ENCODE peak calls at places on chromosomes 5 and 9, in seven cellular contexts. N, M, Y, Q, H, W and Z are unnamed samples.

GRCh38 chr9:128099932-128100491 is 27.5 kb downstream of the PTGES2 start:
- DNase-seq in N (no peak), M (no peak), Y (no peak), Q (no peak), H (no peak), W (no peak), Z (no peak)

GRCh38 chr5:2801602-2802525 is 50.4 kb upstream of the IRX2 start:
- DNase-seq in N (no peak), M (no peak), Y (no peak), Q (no peak), H (no peak), W (no peak), Z (no peak)

GRCh38 chr5:115549154-115549553 is 4.6 kb upstream of the FEM1C start:
- DNase-seq in N (no peak), M (no peak), Y (no peak), Q (no peak), H (no peak), W (no peak), Z (no peak)

GRCh38 chr5:31469886-31470285 is 62.0 kb downstream of the DROSHA start:
- DNase-seq in N (no peak), M (no peak), Y (peak; percentile 5), Q (no peak), H (no peak), W (no peak), Z (no peak)

GRCh38 chr9:34522971-34523797 is at the start of gene ENHO:
- DNase-seq in N (peak; percentile 55), M (peak; percentile 81), Y (peak; percentile 25), Q (peak; percentile 72), H (peak; percentile 96), W (peak; percentile 89), Z (peak; percentile 79)

GRCh38 chr9:21294904-21295538 is 10.1 kb downstream of the IFNA5 start:
- DNase-seq in N (no peak), M (no peak), Y (no peak), Q (no peak), H (no peak), W (no peak), Z (no peak)

GRCh38 chr5:10505517-10506095 is 58.3 kb upstream of the ANKRD33B start:
- DNase-seq in N (no peak), M (no peak), Y (no peak), Q (no peak), H (no peak), W (no peak), Z (no peak)

GRCh38 chr9:83430681-83431080 is 107.5 kb downstream of the FRMD3 start:
- DNase-seq in N (no peak), M (no peak), Y (no peak), Q (no peak), H (no peak), W (no peak), Z (no peak)

GRCh38 chr5:82735160-82735789 is 341.9 kb downstream of the TMEM167A start:
- DNase-seq in N (no peak), M (no peak), Y (no peak), Q (peak; percentile 4), H (no peak), W (no peak), Z (no peak)

GRCh38 chr9:27086818-27087680 is 22.0 kb upstream of the TEK start:
- DNase-seq in N (no peak), M (no peak), Y (peak; percentile 25), Q (no peak), H (no peak), W (no peak), Z (peak; percentile 26)

GRCh38 chr5:173793677-173794570 is 94.2 kb upstream of the CPEB4 start:
- DNase-seq in N (no peak), M (no peak), Y (no peak), Q (no peak), H (no peak), W (no peak), Z (no peak)

GRCh38 chr5:160439205-160439600 is 17.5 kb downstream of the PTTG1 start:
- DNase-seq in N (peak; percentile 25), M (peak; percentile 79), Y (no peak), Q (no peak), H (peak; percentile 97), W (peak; percentile 66), Z (peak; percentile 61)

GRCh38 chr9:136728080-136728547 is 14.6 kb downstream of the LCN10 start:
- DNase-seq in N (peak; percentile 80), M (peak; percentile 87), Y (peak; percentile 52), Q (peak; percentile 67), H (peak; percentile 97), W (peak; percentile 99), Z (peak; percentile 84)

GRCh38 chr9:78121488-78121887 is 89.9 kb upstream of the GNAQ start:
- DNase-seq in N (peak; percentile 12), M (peak; percentile 13), Y (peak; percentile 23), Q (peak; percentile 48), H (peak; percentile 79), W (peak; percentile 34), Z (no peak)

GRCh38 chr5:153515269-153515668 is 24.8 kb downstream of the GRIA1 start:
- DNase-seq in N (peak; percentile 40), M (no peak), Y (peak; percentile 41), Q (no peak), H (no peak), W (no peak), Z (no peak)

GRCh38 chr5:178368716-178369300 is 136.2 kb upstream of the PHYKPL start:
- DNase-seq in N (no peak), M (no peak), Y (no peak), Q (no peak), H (no peak), W (no peak), Z (no peak)

GRCh38 chr9:133731876-133732321 is 6.3 kb downstream of the SARDH start:
- DNase-seq in N (no peak), M (no peak), Y (no peak), Q (peak; percentile 94), H (peak; percentile 58), W (peak; percentile 89), Z (no peak)

GRCh38 chr9:504921-505821 is 290.5 kb downstream of the DOCK8 start:
- DNase-seq in N (no peak), M (no peak), Y (no peak), Q (no peak), H (peak; percentile 65), W (no peak), Z (no peak)

GRCh38 chr5:141402553-141403328 is at the start of gene PCDHGA9:
- DNase-seq in N (no peak), M (no peak), Y (no peak), Q (peak; percentile 6), H (no peak), W (peak; percentile 66), Z (no peak)

GRCh38 chr5:38555354-38556114 is 912 bp downstream of the LIFR start:
- DNase-seq in N (no peak), M (no peak), Y (no peak), Q (peak; percentile 48), H (no peak), W (no peak), Z (no peak)

GRCh38 chr9:115115117-115115880 is 2.7 kb downstream of the TNC start:
- DNase-seq in N (no peak), M (no peak), Y (no peak), Q (no peak), H (no peak), W (peak; percentile 25), Z (no peak)

GRCh38 chr5:148011407-148012124 is 52.2 kb upstream of the SPINK5 start:
- DNase-seq in N (no peak), M (no peak), Y (peak; percentile 64), Q (no peak), H (no peak), W (peak; percentile 12), Z (peak; percentile 23)

GRCh38 chr5:135651156-135651555 is 72.4 kb upstream of the CXCL14 start:
- DNase-seq in N (no peak), M (no peak), Y (no peak), Q (no peak), H (no peak), W (peak; percentile 40), Z (no peak)

GRCh38 chr5:11251242-11251641 is 490.2 kb upstream of the DAP start:
- DNase-seq in N (no peak), M (no peak), Y (no peak), Q (no peak), H (no peak), W (no peak), Z (peak; percentile 1)

GRCh38 chr9:127021664-127022337 is 100.6 kb downstream of the ANGPTL2 start:
- DNase-seq in N (peak; percentile 99), M (no peak), Y (peak; percentile 99), Q (no peak), H (no peak), W (no peak), Z (no peak)

GRCh38 chr5:157266286-157267007 is 524 bp downstream of the CYFIP2 start:
- DNase-seq in N (no peak), M (peak; percentile 16), Y (no peak), Q (peak; percentile 12), H (peak; percentile 82), W (no peak), Z (no peak)

GRCh38 chr5:42915306-42915866 is 103.7 kb upstream of the SELENOP start:
- DNase-seq in N (no peak), M (no peak), Y (no peak), Q (no peak), H (no peak), W (no peak), Z (no peak)

GRCh38 chr5:177132504-177133118 is 962 bp upstream of the NSD1 start:
- DNase-seq in N (no peak), M (no peak), Y (no peak), Q (no peak), H (peak; percentile 78), W (no peak), Z (no peak)

GRCh38 chr5:168600409-168600808 is 21.2 kb upstream of the PANK3 start:
- DNase-seq in N (no peak), M (no peak), Y (no peak), Q (no peak), H (no peak), W (no peak), Z (no peak)

GRCh38 chr9:91949946-91950664 is at the start of gene ROR2:
- DNase-seq in N (no peak), M (no peak), Y (no peak), Q (peak; percentile 61), H (peak; percentile 73), W (no peak), Z (no peak)

GRCh38 chr5:165393839-165394238 is 1888.4 kb downstream of the MAT2B start:
- DNase-seq in N (no peak), M (no peak), Y (no peak), Q (no peak), H (no peak), W (no peak), Z (no peak)

GRCh38 chr9:101451498-101451897 is 15.9 kb upstream of the ALDOB start:
- DNase-seq in N (no peak), M (no peak), Y (no peak), Q (no peak), H (no peak), W (no peak), Z (no peak)

GRCh38 chr9:1837453-1838084 is 177.6 kb upstream of the SMARCA2 start:
- DNase-seq in N (no peak), M (no peak), Y (no peak), Q (peak; percentile 13), H (no peak), W (no peak), Z (no peak)

GRCh38 chr5:157348049-157348400 is 82.1 kb downstream of the CYFIP2 start:
- DNase-seq in N (no peak), M (no peak), Y (no peak), Q (no peak), H (no peak), W (no peak), Z (no peak)

GRCh38 chr9:90547896-90548295 is 94.7 kb downstream of the DIRAS2 start:
- DNase-seq in N (no peak), M (no peak), Y (no peak), Q (no peak), H (no peak), W (no peak), Z (no peak)

GRCh38 chr5:138177936-138178515 is 404 bp downstream of the BRD8 start:
- DNase-seq in N (no peak), M (no peak), Y (no peak), Q (peak; percentile 13), H (peak; percentile 68), W (peak; percentile 26), Z (no peak)